ENCODE peak calls at places on chromosomes 5 and 9, in five cellular contexts. R is HTR-8/SVneo, E is upper lobe of right lung, C is AG08396, W is NCI-H1092 treated with DMSO at 0.1 percent for 48 hours. A is an unnamed sample.

GRCh38 chr9:109329274-109330258 is 8.7 kb upstream of the EPB41L4B start:
- DNase-seq in R (no peak), E (peak; percentile 75), C (peak; percentile 76), W (no peak), A (no peak)

GRCh38 chr5:151463137-151464029 is 16.0 kb downstream of the SLC36A1 start:
- DNase-seq in W (no peak), R (no peak), C (no peak), E (no peak), A (no peak)

GRCh38 chr5:180463916-180464602 is 30.1 kb upstream of the CNOT6 start:
- DNase-seq in W (no peak), R (no peak), E (peak; percentile 52), C (no peak), A (no peak)

GRCh38 chr5:55600536-55601208 is 65.9 kb upstream of the PLPP1 start:
- DNase-seq in R (no peak), C (no peak), E (no peak), W (no peak), A (peak; percentile 59)

GRCh38 chr9:27632254-27632653 is 59.0 kb upstream of the C9orf72 start:
- DNase-seq in R (no peak), E (no peak), W (no peak), C (no peak), A (no peak)

GRCh38 chr5:172835246-172836030 is 1.4 kb downstream of the ERGIC1 start:
- DNase-seq in E (no peak), C (no peak), R (no peak), W (no peak), A (no peak)

GRCh38 chr5:149422429-149423286 is 43.6 kb upstream of the IL17B start:
- DNase-seq in C (peak; percentile 73), E (no peak), W (no peak), R (peak; percentile 58), A (peak; percentile 84)

GRCh38 chr5:146680846-146681585 is 165.0 kb upstream of the GPR151 start:
- DNase-seq in W (no peak), R (peak; percentile 26), E (no peak), C (peak; percentile 12), A (no peak)

GRCh38 chr5:127013407-127013806 is 17.0 kb downstream of the MARCHF3 start:
- DNase-seq in W (no peak), E (no peak), R (no peak), C (no peak), A (peak; percentile 47)

GRCh38 chr9:70998962-70999361 is 122.5 kb downstream of the TRPM3 start:
- DNase-seq in C (no peak), R (no peak), E (no peak), W (no peak), A (peak; percentile 28)

GRCh38 chr9:70747335-70747734 is 332.9 kb upstream of the KLF9 start:
- DNase-seq in C (no peak), R (no peak), W (no peak), E (no peak), A (peak; percentile 25)

GRCh38 chr5:111379391-111379816 is 132.9 kb downstream of the STARD4 start:
- DNase-seq in W (peak; percentile 60), R (no peak), E (no peak), C (no peak), A (no peak)

GRCh38 chr9:106587021-106587420 is 275.9 kb upstream of the ZNF462 start:
- DNase-seq in C (no peak), R (no peak), E (no peak), W (no peak), A (no peak)

GRCh38 chr5:139795074-139796001 is at the start of gene PSD2:
- DNase-seq in C (peak; percentile 66), R (peak; percentile 40), W (no peak), E (no peak), A (no peak)

GRCh38 chr5:63401434-63402046 is 560.7 kb downstream of the HTR1A start:
- DNase-seq in E (peak; percentile 67), W (peak; percentile 1), R (no peak), C (peak; percentile 8), A (peak; percentile 7)

GRCh38 chr5:135027318-135027698 is 6.7 kb downstream of the PITX1 start:
- DNase-seq in C (no peak), W (no peak), E (no peak), R (no peak), A (peak; percentile 29)

GRCh38 chr9:94175669-94176068 is 83.4 kb upstream of the ZNF169 start:
- DNase-seq in W (no peak), R (no peak), E (no peak), C (no peak), A (no peak)

GRCh38 chr9:83707518-83707767 is 315 bp downstream of the UBQLN1 start:
- DNase-seq in R (peak; percentile 57), E (no peak), C (peak; percentile 91), W (no peak), A (peak; percentile 79)

GRCh38 chr9:33510264-33511183 is 13.5 kb upstream of the ANKRD18B start:
- DNase-seq in E (peak; percentile 79), C (peak; percentile 48), R (peak; percentile 10), W (peak; percentile 80), A (peak; percentile 59)

GRCh38 chr5:10272053-10272869 is 22.2 kb downstream of the CCT5 start:
- DNase-seq in E (no peak), C (no peak), R (no peak), W (no peak), A (no peak)

GRCh38 chr5:133934822-133935793 is 33.3 kb downstream of the C5orf15 start:
- DNase-seq in C (no peak), E (no peak), R (no peak), W (peak; percentile 53), A (no peak)

A was measured in HCEC 1CT.